ENCODE peak calls at places on chromosomes 6 and 20, in six cellular contexts. K is prostate gland; J is foreskin fibroblast; L is activated CD8-positive, alpha-beta T cell treated with anti-CD3 and anti-CD28 coated beads for 36 hours; D is A549; Q is cardiac fibroblast. A is an unnamed sample.

GRCh38 chr6:159977242-159978214 is 8.6 kb downstream of the IGF2R start:
- DNase-seq in K (no peak), L (no peak), Q (peak), J (peak), D (no peak), A (no peak)

GRCh38 chr6:7535498-7535897 is 6.0 kb upstream of the DSP start:
- DNase-seq in D (no peak), L (no peak), J (peak), Q (no peak), K (no peak), A (no peak)

GRCh38 chr6:108080010-108080780 is 5.7 kb upstream of the OSTM1 start:
- DNase-seq in K (no peak), L (no peak), Q (peak), D (peak), J (peak), A (no peak)

GRCh38 chr6:160078883-160079685 is 42.5 kb upstream of the SLC22A1 start:
- DNase-seq in D (no peak), Q (no peak), J (no peak), K (no peak), L (no peak), A (no peak)

GRCh38 chr6:1797801-1798200 is 188.1 kb downstream of the FOXC1 start:
- DNase-seq in D (no peak), Q (peak), K (no peak), L (no peak), J (no peak), A (no peak)

GRCh38 chr6:139753198-139753861 is 378.9 kb upstream of the CITED2 start:
- DNase-seq in L (no peak), Q (peak), J (peak), K (no peak), D (no peak), A (no peak)

GRCh38 chr6:140178550-140179334 is 804.3 kb upstream of the CITED2 start:
- DNase-seq in D (no peak), K (no peak), L (no peak), J (peak), Q (peak), A (no peak)

GRCh38 chr6:30500421-30501069 is 11.2 kb downstream of the HLA-E start:
- DNase-seq in J (peak), D (no peak), Q (peak), L (no peak), K (no peak), A (no peak)

GRCh38 chr6:140082867-140083297 is 708.4 kb upstream of the CITED2 start:
- DNase-seq in L (no peak), J (peak), D (no peak), K (peak), Q (peak), A (no peak)

GRCh38 chr6:124870611-124871201 is 91.5 kb upstream of the RNF217 start:
- DNase-seq in L (no peak), J (peak), K (no peak), D (peak), Q (peak), A (no peak)

GRCh38 chr6:1901556-1901955 is 291.8 kb downstream of the FOXC1 start:
- DNase-seq in K (no peak), Q (no peak), L (peak), D (no peak), J (peak), A (no peak)

GRCh38 chr6:37110455-37111155 is 59.3 kb upstream of the PIM1 start:
- DNase-seq in Q (peak), J (no peak), K (no peak), L (peak), D (no peak), A (no peak)

GRCh38 chr20:4916991-4917881 is 84.1 kb downstream of the SLC23A2 start:
- DNase-seq in L (no peak), Q (peak), K (no peak), J (no peak), D (peak), A (no peak)

GRCh38 chr6:32127409-32127716 is 683 bp downstream of the ATF6B start:
- DNase-seq in L (no peak), K (no peak), Q (no peak), D (no peak), J (no peak), A (no peak)

GRCh38 chr20:47328841-47329448 is 27.6 kb downstream of the ZMYND8 start:
- DNase-seq in Q (no peak), J (no peak), D (no peak), K (peak), L (no peak), A (no peak)

GRCh38 chr6:112881027-112881426 is 533.9 kb downstream of the RFPL4B start:
- DNase-seq in L (no peak), Q (peak), K (no peak), D (no peak), J (peak), A (no peak)

GRCh38 chr20:40497781-40498691 is 191.0 kb downstream of the MAFB start:
- DNase-seq in L (no peak), D (no peak), Q (peak), K (no peak), J (no peak), A (no peak)

GRCh38 chr20:36542019-36542488 is 735 bp downstream of the MYL9 start:
- DNase-seq in Q (peak), J (peak), D (peak), L (no peak), K (no peak), A (no peak)

GRCh38 chr6:106253194-106253593 is 72.4 kb downstream of the ATG5 start:
- DNase-seq in J (peak), L (no peak), Q (peak), K (no peak), D (peak), A (no peak)

GRCh38 chr6:16901777-16902176 is 140.5 kb upstream of the ATXN1 start:
- DNase-seq in K (peak), L (no peak), J (peak), Q (peak), D (no peak), A (no peak)

GRCh38 chr6:125597411-125598253 is 151.8 kb upstream of the HEY2 start:
- DNase-seq in D (no peak), K (no peak), Q (peak), J (no peak), L (no peak), A (no peak)

GRCh38 chr6:137432054-137432545 is 62.1 kb downstream of the OLIG3 start:
- DNase-seq in J (no peak), D (no peak), L (no peak), Q (no peak), K (no peak), A (no peak)

GRCh38 chr6:108944058-108944457 is 95.8 kb downstream of the ARMC2 start:
- DNase-seq in Q (peak), L (no peak), D (no peak), K (no peak), J (no peak), A (no peak)

GRCh38 chr6:45625191-45625664 is 247.5 kb upstream of the SUPT3H start:
- DNase-seq in L (peak), Q (peak), K (no peak), J (peak), D (no peak), A (no peak)

GRCh38 chr6:3079700-3080099 is 11.4 kb downstream of the RIPK1 start:
- DNase-seq in Q (no peak), L (no peak), K (no peak), J (no peak), D (no peak), A (no peak)

GRCh38 chr20:51930775-51931174 is 128.5 kb upstream of the SALL4 start:
- DNase-seq in Q (peak), K (no peak), J (peak), D (peak), L (no peak), A (no peak)

GRCh38 chr20:24045621-24046020 is 57.0 kb upstream of the GGTLC1 start:
- DNase-seq in L (peak), K (no peak), D (no peak), Q (no peak), J (no peak), A (no peak)

GRCh38 chr6:10463491-10464481 is 48.9 kb upstream of the TFAP2A start:
- DNase-seq in L (no peak), D (no peak), Q (no peak), J (no peak), K (no peak), A (no peak)
- TF ChIP-seq CTCF in L (no peak), D (no peak), Q (no peak), J (no peak), K (no peak), A (no peak)

DNA sequence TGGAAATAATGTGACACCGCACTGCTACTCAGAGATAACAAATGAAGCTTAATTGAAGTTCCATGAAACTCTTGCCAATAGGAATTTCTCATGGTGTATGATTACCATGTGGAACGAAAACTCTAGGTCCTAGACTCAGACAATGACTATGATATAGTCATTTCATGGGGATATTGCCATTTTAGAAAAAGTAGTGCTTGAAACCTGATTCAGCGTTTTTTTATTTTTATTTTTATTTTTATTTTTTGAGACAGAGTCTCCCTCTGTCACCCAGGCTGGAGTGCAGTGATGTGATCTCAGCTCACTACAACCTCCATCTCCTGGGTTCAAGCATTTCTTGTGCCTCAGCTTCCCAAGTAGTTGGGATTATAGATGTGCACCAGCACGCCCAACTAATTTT is 253.9 kb downstream of the FARS2 start:
- DNase-seq in K (no peak), D (no peak), L (no peak), Q (no peak), J (no peak), A (no peak)
- TF ChIP-seq CTCF in K (no peak), D (no peak), L (no peak), Q (no peak), J (no peak), A (no peak)

DNA sequence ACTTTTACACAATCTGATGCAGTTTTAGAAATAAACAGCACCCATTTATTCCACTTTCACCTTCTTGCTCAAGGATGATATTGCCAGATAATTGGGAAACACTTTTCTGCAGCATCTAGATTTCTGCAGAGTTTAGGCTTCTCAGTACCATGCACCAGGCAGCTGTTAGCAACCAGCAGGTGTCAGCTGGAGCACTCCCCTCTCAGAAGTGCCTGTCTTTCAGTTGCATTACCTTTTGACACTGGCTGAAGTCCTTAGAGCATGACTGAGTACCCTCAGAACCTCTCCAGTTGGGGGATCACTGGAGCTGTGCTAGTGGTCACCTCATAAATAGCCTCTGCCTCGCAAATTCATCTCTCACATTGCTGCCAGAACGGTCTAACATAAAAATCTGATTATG is 91.2 kb downstream of the DNAH8 start:
- DNase-seq in Q (no peak), L (no peak), J (no peak), K (no peak), D (no peak), A (no peak)
- TF ChIP-seq CTCF in Q (no peak), L (no peak), J (no peak), K (no peak), D (no peak), A (no peak)

DNA sequence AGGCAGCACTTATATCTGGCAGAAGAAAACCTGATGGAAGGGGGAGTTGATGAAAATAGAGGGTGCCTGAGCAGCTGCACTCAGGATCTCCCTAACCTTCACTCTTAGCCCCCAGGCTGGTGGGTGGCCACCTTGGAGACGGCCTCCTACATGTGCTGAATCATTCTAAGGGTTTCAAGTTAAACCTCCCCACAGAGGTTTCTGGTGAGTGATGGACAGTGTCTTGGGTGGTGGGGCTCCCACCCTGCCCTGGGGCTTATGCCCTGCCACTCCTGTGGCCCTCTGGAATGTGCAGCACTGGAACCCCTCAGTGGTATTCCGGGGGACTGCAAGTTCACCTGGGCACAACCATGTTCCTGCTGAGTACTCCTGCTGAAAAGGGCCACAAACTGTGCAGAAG is 357.2 kb downstream of the CD83 start:
- DNase-seq in J (no peak), D (no peak), K (no peak), L (no peak), Q (no peak), A (no peak)
- TF ChIP-seq CTCF in J (no peak), D (no peak), K (no peak), L (no peak), Q (no peak), A (no peak)

DNA sequence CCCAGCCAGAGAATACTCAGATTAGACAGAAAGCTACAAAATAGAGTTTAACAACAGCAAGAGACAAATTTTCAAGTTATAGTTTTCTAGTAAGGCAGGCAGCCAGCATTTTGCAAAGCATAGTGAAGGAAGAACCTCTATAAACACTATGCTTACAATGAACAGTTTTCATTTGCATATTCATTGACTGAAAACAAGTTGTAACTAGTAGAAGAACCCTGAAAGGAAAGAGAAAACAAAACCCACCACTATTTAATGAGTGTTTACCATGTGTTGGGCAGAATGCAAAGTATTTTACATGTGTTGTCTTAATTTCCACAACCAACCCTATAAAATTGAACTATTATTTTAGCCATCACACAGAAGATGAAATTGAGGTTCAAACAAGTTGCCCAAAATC is 196.1 kb downstream of the UBE3D start:
- DNase-seq in Q (no peak), L (no peak), D (no peak), J (no peak), K (no peak), A (no peak)
- TF ChIP-seq CTCF in Q (no peak), L (no peak), D (no peak), J (no peak), K (no peak), A (no peak)